ENCODE peak calls at places on chromosome 12, in nine cellular contexts. G is H1; Z is cardiac fibroblast; O is GM20000; W is neural crest cell; B is kidney epithelial cell; K is fibroblast of mammary gland; R is CD8-positive, alpha-beta T cell; M is foreskin fibroblast. A is an unnamed sample.
A peak's percentile ranks its signal among the peaks of the same experiment; 100 is the strongest.

GRCh38 chr12:62724947-62725447 is 210.0 kb downstream of the PPM1H start:
- DNase-seq in W (no peak), O (no peak), Z (peak; percentile 98), G (no peak), B (peak; percentile 99), R (no peak), K (peak; percentile 98), M (peak; percentile 96), A (peak; percentile 93)

GRCh38 chr12:120862664-120863063 is 41.5 kb downstream of the SPPL3 start:
- DNase-seq in K (no peak), W (no peak), R (no peak), M (no peak), O (no peak), Z (no peak), G (no peak), B (no peak), A (no peak)

GRCh38 chr12:117158911-117159310 is 31.4 kb downstream of the FBXO21 start:
- DNase-seq in G (no peak), W (no peak), O (no peak), M (no peak), B (no peak), R (no peak), Z (peak; percentile 29), K (no peak), A (no peak)

GRCh38 chr12:123363385-123363742 is 1.3 kb downstream of the SBNO1 start:
- DNase-seq in R (no peak), Z (no peak), M (no peak), O (peak; percentile 35), K (peak; percentile 28), G (no peak), W (no peak), B (no peak), A (peak; percentile 23)

GRCh38 chr12:119239040-119239439 is 60.3 kb downstream of the HSPB8 start:
- DNase-seq in O (no peak), G (no peak), R (no peak), W (no peak), K (no peak), Z (no peak), M (no peak), B (no peak), A (no peak)

GRCh38 chr12:1020389-1020788 is 29.4 kb downstream of the ERC1 start:
- DNase-seq in K (no peak), M (no peak), O (no peak), B (no peak), G (no peak), W (no peak), Z (no peak), R (no peak), A (no peak)

GRCh38 chr12:57105011-57105753 is 6.0 kb downstream of the STAT6 start:
- DNase-seq in Z (no peak), W (no peak), G (no peak), M (no peak), K (no peak), R (no peak), B (no peak), O (no peak), A (no peak)

GRCh38 chr12:93947486-93947885 is 200.9 kb upstream of the PLXNC1 start:
- DNase-seq in M (no peak), K (no peak), W (no peak), R (no peak), Z (no peak), G (no peak), O (no peak), B (no peak), A (no peak)

GRCh38 chr12:45987339-45987726 is 3.0 kb downstream of the SCAF11 start:
- DNase-seq in R (no peak), B (no peak), Z (no peak), K (no peak), O (no peak), M (no peak), W (no peak), G (no peak), A (no peak)

GRCh38 chr12:45990468-45991288 is at the start of gene SCAF11:
- DNase-seq in K (peak; percentile 100), O (peak; percentile 95), G (peak; percentile 100), W (peak; percentile 100), M (peak; percentile 100), R (peak; percentile 100), B (peak; percentile 99), Z (peak; percentile 100), A (peak; percentile 100)

GRCh38 chr12:45988259-45988658 is 2.1 kb downstream of the SCAF11 start:
- DNase-seq in B (no peak), K (peak; percentile 89), O (no peak), R (no peak), G (no peak), Z (no peak), W (no peak), M (peak; percentile 40), A (peak; percentile 70)

GRCh38 chr12:45989857-45990467 is 412 bp downstream of the SCAF11 start:
- DNase-seq in B (no peak), M (peak; percentile 30), Z (peak; percentile 51), W (no peak), R (peak; percentile 51), K (no peak), O (no peak), G (peak; percentile 62), A (peak; percentile 47)

DNA sequence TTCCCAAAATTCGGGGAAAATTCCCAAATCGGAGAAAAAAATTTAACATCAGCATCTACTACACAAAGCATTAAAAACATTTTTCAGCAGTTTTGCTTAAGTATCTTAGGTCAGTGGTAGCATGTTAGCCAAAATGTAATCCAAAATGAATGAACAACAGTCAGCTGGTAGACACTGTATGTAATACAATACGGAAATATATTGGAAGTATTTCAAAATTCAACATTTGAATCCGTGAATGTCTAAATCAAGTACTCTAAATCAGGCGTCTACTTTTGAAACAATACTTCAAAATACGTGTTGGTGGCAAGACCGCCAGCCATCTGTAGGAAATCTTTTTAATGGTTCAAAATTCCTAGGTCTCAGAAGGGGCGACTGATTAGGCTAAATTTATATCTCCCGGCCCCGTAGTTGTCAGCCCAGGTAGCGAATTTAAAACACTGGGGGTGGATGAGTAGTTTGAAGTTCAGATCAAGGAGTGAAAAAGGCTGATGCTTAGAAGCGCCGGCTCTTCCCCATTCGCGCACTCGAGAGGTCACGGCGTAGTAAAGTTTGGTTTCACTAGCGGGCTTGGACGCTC is 1.0 kb downstream of the SCAF11 start:
- DNase-seq in K (peak; percentile 48), O (no peak), Z (no peak), R (peak; percentile 60), G (no peak), W (peak; percentile 32), B (no peak), M (no peak), A (peak; percentile 39)
- TF ChIP-seq CTCF in K (no peak), O (no peak), Z (no peak), R (no peak), G (no peak), W (no peak), B (no peak), M (no peak), A (no peak)

DNA sequence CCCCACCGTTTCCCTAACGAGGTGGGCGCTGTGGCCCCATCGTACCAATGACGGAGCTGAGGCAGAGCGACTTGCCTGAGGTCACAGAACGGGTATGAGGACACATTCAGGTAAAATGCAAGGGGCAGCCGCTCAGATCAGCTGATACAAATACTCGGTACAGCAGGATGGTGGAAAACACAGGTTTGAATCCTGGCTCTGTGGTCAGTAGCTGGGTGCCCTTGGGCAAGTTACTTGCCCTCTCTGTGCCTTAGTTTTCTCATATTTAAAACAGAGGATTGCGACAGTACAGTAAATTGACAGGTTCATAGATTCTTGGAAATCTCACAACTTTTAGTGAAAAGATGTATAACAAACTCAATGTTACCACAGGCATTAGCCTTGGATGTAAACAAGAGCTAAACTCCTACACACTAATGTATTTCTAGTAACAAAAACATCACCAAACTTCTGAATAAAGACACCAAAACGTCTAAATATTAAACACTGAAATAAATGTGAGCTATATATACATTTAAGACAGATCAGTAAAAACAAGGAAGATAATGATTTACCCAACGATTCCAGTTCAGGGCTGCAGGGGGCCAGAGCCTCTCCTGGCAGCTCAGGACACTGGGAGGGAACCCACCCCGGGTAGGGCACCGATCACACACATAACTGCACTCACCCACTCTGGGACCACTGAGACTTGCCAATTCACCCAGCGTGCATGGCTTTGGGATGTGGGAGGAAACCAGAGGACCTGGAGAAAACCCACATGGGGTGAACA is 128.4 kb downstream of the RBM19 start:
- DNase-seq in K (no peak), M (no peak), R (no peak), G (no peak), O (no peak), Z (no peak), W (no peak), B (no peak), A (no peak)
- TF ChIP-seq CTCF in K (peak; percentile 13), M (peak; percentile 21), R (no peak), G (peak; percentile 9), O (no peak), Z (peak; percentile 27), W (peak; percentile 42), B (peak; percentile 29), A (peak; percentile 29)

DNA sequence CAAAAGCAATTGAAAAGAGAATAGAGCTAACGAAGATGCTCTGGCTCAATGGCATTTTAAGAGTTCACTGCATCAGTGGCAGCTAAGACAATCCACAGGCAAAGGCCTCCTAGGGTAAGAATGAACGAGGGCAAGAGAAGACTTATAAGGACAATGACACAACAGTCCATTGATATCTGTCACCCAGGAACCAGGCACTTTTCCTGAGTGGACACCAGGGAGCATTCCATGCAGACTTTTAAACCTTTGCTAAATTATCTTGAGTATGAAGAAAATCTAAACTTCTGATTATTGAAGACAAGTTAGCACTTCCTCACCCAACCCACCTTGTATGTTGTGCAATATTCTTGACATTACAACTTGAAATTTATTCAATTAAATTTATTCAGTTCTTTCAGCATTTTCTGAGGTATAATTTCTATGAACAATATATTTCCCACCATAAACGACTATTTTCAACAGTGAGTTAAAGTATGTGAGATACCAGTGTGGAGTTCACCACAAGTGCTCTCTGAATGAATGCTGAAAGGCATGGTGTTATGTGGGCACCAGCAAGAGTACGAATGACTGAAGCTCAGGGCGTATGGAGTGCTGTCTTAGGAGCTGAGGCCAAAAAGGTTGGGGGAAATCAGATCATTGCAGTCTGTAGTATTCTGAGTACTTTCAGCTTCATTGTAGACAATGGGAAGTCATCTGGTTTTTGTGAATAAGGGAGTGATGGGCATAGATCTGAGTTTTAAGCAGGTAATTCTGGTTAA is 124.3 kb upstream of the LMNTD1 start:
- DNase-seq in R (no peak), M (no peak), W (no peak), K (no peak), Z (no peak), O (no peak), B (no peak), G (no peak), A (no peak)
- TF ChIP-seq CTCF in R (no peak), M (no peak), W (no peak), K (no peak), Z (peak; percentile 49), O (no peak), B (no peak), G (no peak), A (no peak)

GRCh38 chr12:3671330-3672112 is 81.4 kb downstream of the CRACR2A start:
- DNase-seq in Z (no peak), G (no peak), R (no peak), M (no peak), B (no peak), O (no peak), W (no peak), K (no peak), A (no peak)

GRCh38 chr12:3668479-3669165 is 84.3 kb downstream of the CRACR2A start:
- DNase-seq in G (no peak), Z (no peak), B (no peak), R (no peak), W (no peak), K (no peak), O (no peak), M (no peak), A (no peak)

GRCh38 chr12:3670083-3670620 is 82.8 kb downstream of the CRACR2A start:
- DNase-seq in B (no peak), K (no peak), R (no peak), O (no peak), W (no peak), Z (no peak), M (no peak), G (no peak), A (no peak)

GRCh38 chr12:3669594-3669993 is 83.3 kb downstream of the CRACR2A start:
- DNase-seq in M (no peak), R (no peak), Z (no peak), O (no peak), K (no peak), G (no peak), B (no peak), W (no peak), A (no peak)

DNA sequence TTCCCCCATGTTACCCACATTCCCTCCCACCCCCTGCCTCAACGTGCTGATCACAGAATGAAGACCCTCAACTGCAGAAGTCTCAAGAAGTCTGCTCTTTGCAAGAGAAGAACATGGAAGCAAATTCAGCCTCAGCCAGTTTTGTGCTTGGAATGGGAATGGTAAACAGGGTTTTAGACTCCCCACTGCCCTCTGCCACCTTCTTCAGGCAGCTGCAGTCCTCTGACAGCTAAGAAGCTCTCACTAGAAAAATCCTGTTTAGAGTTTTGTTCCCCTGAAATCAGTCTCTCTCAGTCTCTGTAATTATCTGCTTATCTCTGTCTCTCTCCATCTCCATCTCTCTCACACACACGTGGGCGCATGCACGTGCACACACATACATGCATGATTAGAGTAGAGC is 85.4 kb downstream of the CRACR2A start:
- DNase-seq in M (no peak), W (no peak), B (no peak), O (no peak), Z (no peak), G (no peak), R (no peak), K (no peak), A (no peak)
- TF ChIP-seq CTCF in M (no peak), W (peak; percentile 29), B (no peak), O (no peak), Z (no peak), G (peak; percentile 13), R (no peak), K (no peak), A (no peak)